ENCODE peak calls at places on chromosome 10, in eight cellular contexts. N is CD8-positive, alpha-beta T cell; D is activated T-cell treated with anti-CD3 and anti-CD28 coated beads, Interleukin-2, amount 50 U/mL, for 1 hour; A is cardiac muscle cell; Q is HEK293T; B is retina; M is stimulated activated CD8-positive, alpha-beta memory T cell treated with anti-CD3 and anti-CD28 coated beads, Interleukin-4, amount 100 ng/mL, for 1 hour; H is T-helper 1 cell. I is an unnamed sample.

GRCh38 chr10:68271104-68271882 is 39.4 kb upstream of the ATOH7 start:
- DNase-seq in A (peak; percentile 88), M (no peak), Q (no peak), B (peak; percentile 48), N (no peak), D (no peak), H (no peak), I (peak; percentile 27)

GRCh38 chr10:6918305-6918704 is 338.2 kb upstream of the PRKCQ start:
- DNase-seq in A (peak; percentile 6), M (peak; percentile 40), H (peak; percentile 23), Q (peak; percentile 22), D (peak; percentile 61), N (peak; percentile 74), B (no peak), I (no peak)

GRCh38 chr10:117755615-117756014 is 213.1 kb downstream of the EMX2 start:
- DNase-seq in Q (no peak), B (no peak), N (no peak), D (no peak), H (no peak), A (no peak), M (no peak), I (no peak)

GRCh38 chr10:33612551-33612950 is 278.1 kb upstream of the NRP1 start:
- DNase-seq in N (no peak), D (no peak), A (peak; percentile 81), M (no peak), Q (no peak), B (no peak), H (no peak), I (no peak)

GRCh38 chr10:102710604-102711003 is 3.6 kb downstream of the ARL3 start:
- DNase-seq in N (no peak), A (peak; percentile 72), M (no peak), H (no peak), D (no peak), B (no peak), Q (no peak), I (no peak)

GRCh38 chr10:96673318-96674099 is 46.8 kb downstream of the PIK3AP1 start:
- DNase-seq in B (no peak), A (peak; percentile 28), M (no peak), H (no peak), D (no peak), N (no peak), Q (no peak), I (no peak)

GRCh38 chr10:99235872-99236626 is 397 bp upstream of the HPSE2 start:
- DNase-seq in B (peak; percentile 58), A (peak; percentile 34), M (no peak), Q (no peak), D (no peak), N (no peak), H (no peak), I (no peak)

GRCh38 chr10:132454296-132455198 is 57.5 kb downstream of the PWWP2B start:
- DNase-seq in M (no peak), Q (no peak), B (no peak), A (no peak), N (no peak), H (no peak), D (no peak), I (no peak)

GRCh38 chr10:74022941-74023629 is 25.2 kb downstream of the VCL start:
- DNase-seq in A (no peak), D (no peak), H (no peak), Q (no peak), N (no peak), M (no peak), B (no peak), I (no peak)